ENCODE peak calls at places on chromosomes 13 and 19, in seven cellular contexts. Q is neural progenitor cell; P is cardiac muscle cell; B is CD4-positive, alpha-beta T cell; I is breast epithelium; G is hepatocyte; J is activated B cell treated with CpG ODN at 0.5 μM for 24 hours. V is an unnamed sample.

GRCh38 chr13:51475727-51476521 is 23.1 kb upstream of the INTS6 start:
- DNase-seq in Q (no peak), P (no peak), B (no peak), I (no peak), G (no peak), J (no peak), V (no peak)

GRCh38 chr13:26923824-26924605 is 163.4 kb upstream of the GPR12 start:
- DNase-seq in Q (no peak), P (peak), B (no peak), I (no peak), G (peak), J (no peak), V (no peak)

GRCh38 chr19:43697295-43697694 is 18.6 kb upstream of the IRGC start:
- DNase-seq in Q (no peak), P (no peak), B (no peak), I (no peak), G (no peak), J (no peak), V (no peak)

GRCh38 chr13:22194106-22194810 is 523.4 kb downstream of the FGF9 start:
- DNase-seq in Q (no peak), P (no peak), B (no peak), I (no peak), G (no peak), J (no peak), V (no peak)

GRCh38 chr13:33349996-33350826 is 64.7 kb upstream of the STARD13 start:
- DNase-seq in Q (peak), P (peak), B (no peak), I (no peak), G (peak), J (no peak), V (no peak)

GRCh38 chr13:102598061-102598460 is 1.3 kb downstream of the TPP2 start:
- DNase-seq in Q (no peak), P (no peak), B (no peak), I (no peak), G (no peak), J (no peak), V (no peak)

GRCh38 chr13:30904043-30904442 is 2.0 kb upstream of the MEDAG start:
- DNase-seq in Q (no peak), P (no peak), B (no peak), I (no peak), G (no peak), J (no peak), V (no peak)

GRCh38 chr13:27578121-27579030 is 42.0 kb downstream of the LNX2 start:
- DNase-seq in Q (no peak), P (no peak), B (no peak), I (no peak), G (no peak), J (no peak), V (no peak)

GRCh38 chr19:15195381-15195964 is 5.3 kb downstream of the NOTCH3 start:
- DNase-seq in Q (peak), P (peak), B (no peak), I (peak), G (peak), J (no peak), V (no peak)

GRCh38 chr19:51311388-51312257 is at the start of gene IGLON5:
- DNase-seq in Q (peak), P (peak), B (no peak), I (no peak), G (peak), J (no peak), V (no peak)

GRCh38 chr19:14413355-14413754 is 5.8 kb downstream of the DDX39A start:
- DNase-seq in Q (no peak), P (no peak), B (no peak), I (no peak), G (no peak), J (no peak), V (no peak)

GRCh38 chr13:93847162-93847561 is 620.6 kb downstream of the GPC6 start:
- DNase-seq in Q (no peak), P (no peak), B (no peak), I (no peak), G (peak), J (no peak), V (no peak)

GRCh38 chr19:1814391-1814790 is 2.3 kb upstream of the ATP8B3 start:
- DNase-seq in Q (no peak), P (no peak), B (no peak), I (no peak), G (no peak), J (no peak), V (no peak)

GRCh38 chr19:50969413-50969760 is at the start of gene KLK6:
- DNase-seq in Q (no peak), P (no peak), B (no peak), I (peak), G (peak), J (no peak), V (no peak)

GRCh38 chr13:25977216-25977615 is 74.6 kb downstream of the SHISA2 start:
- DNase-seq in Q (peak), P (peak), B (no peak), I (no peak), G (no peak), J (no peak), V (no peak)

GRCh38 chr19:1279782-1280341 is 4.5 kb downstream of the FAM174C start:
- DNase-seq in Q (peak), P (peak), B (peak), I (peak), G (peak), J (peak), V (peak)

GRCh38 chr13:98576963-98577822 is at the start of gene STK24:
- DNase-seq in Q (peak), P (peak), B (peak), I (peak), G (peak), J (peak), V (peak)

GRCh38 chr13:41767801-41768200 is 193.1 kb downstream of the VWA8 start:
- DNase-seq in Q (no peak), P (peak), B (no peak), I (no peak), G (no peak), J (no peak), V (no peak)

GRCh38 chr13:44710576-44710975 is 134.4 kb upstream of the TSC22D1 start:
- DNase-seq in Q (no peak), P (no peak), B (no peak), I (no peak), G (no peak), J (no peak), V (no peak)

GRCh38 chr13:44844786-44845185 is 144.5 kb downstream of the NUFIP1 start:
- DNase-seq in Q (no peak), P (no peak), B (no peak), I (no peak), G (no peak), J (no peak), V (no peak)

GRCh38 chr19:46620716-46621115 is 4.2 kb downstream of the PTGIR start:
- DNase-seq in Q (no peak), P (no peak), B (no peak), I (no peak), G (no peak), J (no peak), V (no peak)

GRCh38 chr13:30526612-30527217 is 61.0 kb upstream of the HMGB1 start:
- DNase-seq in Q (peak), P (peak), B (no peak), I (no peak), G (peak), J (no peak), V (no peak)

GRCh38 chr19:1811472-1811894 is 593 bp downstream of the ATP8B3 start:
- DNase-seq in Q (no peak), P (peak), B (peak), I (peak), G (peak), J (no peak), V (peak)

GRCh38 chr19:30281903-30282302 is 90.3 kb upstream of the ZNF536 start:
- DNase-seq in Q (no peak), P (no peak), B (no peak), I (no peak), G (no peak), J (no peak), V (no peak)

GRCh38 chr13:37406031-37406430 is 192.5 kb downstream of the POSTN start:
- DNase-seq in Q (no peak), P (no peak), B (no peak), I (no peak), G (no peak), J (no peak), V (no peak)

GRCh38 chr13:93098972-93099371 is 127.6 kb upstream of the GPC6 start:
- DNase-seq in Q (no peak), P (no peak), B (no peak), I (no peak), G (peak), J (no peak), V (no peak)

GRCh38 chr13:101728615-101729014 is 276.1 kb downstream of the ITGBL1 start:
- DNase-seq in Q (no peak), P (no peak), B (no peak), I (no peak), G (no peak), J (no peak), V (no peak)

GRCh38 chr13:75417647-75418046 is 64.3 kb downstream of the TBC1D4 start:
- DNase-seq in Q (no peak), P (no peak), B (no peak), I (no peak), G (no peak), J (no peak), V (no peak)

GRCh38 chr13:34926513-34926912 is 15.6 kb upstream of the NBEA start:
- DNase-seq in Q (peak), P (peak), B (no peak), I (no peak), G (peak), J (no peak), V (no peak)

GRCh38 chr19:5358173-5358800 is 17.7 kb upstream of the PTPRS start:
- DNase-seq in Q (peak), P (peak), B (no peak), I (no peak), G (no peak), J (no peak), V (no peak)

GRCh38 chr19:47158879-47159509 is 28.4 kb downstream of the SAE1 start:
- DNase-seq in Q (no peak), P (no peak), B (peak), I (no peak), G (no peak), J (no peak), V (no peak)

GRCh38 chr19:35484637-35485036 is 5.6 kb downstream of the KRTDAP start:
- DNase-seq in Q (no peak), P (no peak), B (no peak), I (no peak), G (no peak), J (peak), V (peak)

GRCh38 chr19:33444993-33445751 is 71.7 kb downstream of the CEBPG start:
- DNase-seq in Q (no peak), P (no peak), B (no peak), I (no peak), G (no peak), J (no peak), V (no peak)

GRCh38 chr13:113393226-113393571 is 29.3 kb upstream of the GRTP1 start:
- DNase-seq in Q (no peak), P (no peak), B (no peak), I (no peak), G (no peak), J (no peak), V (peak)

GRCh38 chr19:32816555-32817099 is 52.9 kb downstream of the SLC7A9 start:
- DNase-seq in Q (no peak), P (no peak), B (no peak), I (no peak), G (no peak), J (no peak), V (no peak)

GRCh38 chr19:3881272-3882040 is 971 bp downstream of the ATCAY start:
- DNase-seq in Q (peak), P (no peak), B (no peak), I (no peak), G (no peak), J (no peak), V (no peak)

GRCh38 chr13:74573654-74574053 is 439.4 kb upstream of the KLF12 start:
- DNase-seq in Q (peak), P (peak), B (no peak), I (no peak), G (no peak), J (no peak), V (no peak)

GRCh38 chr13:36758345-36758744 is 60.7 kb upstream of the RFXAP start:
- DNase-seq in Q (no peak), P (peak), B (no peak), I (no peak), G (no peak), J (no peak), V (no peak)

GRCh38 chr13:98537740-98538139 is 39.2 kb downstream of the STK24 start:
- DNase-seq in Q (no peak), P (no peak), B (no peak), I (no peak), G (no peak), J (no peak), V (no peak)

GRCh38 chr13:56393549-56393948 is 747.2 kb upstream of the PRR20A start:
- DNase-seq in Q (no peak), P (no peak), B (no peak), I (no peak), G (no peak), J (no peak), V (no peak)

GRCh38 chr13:112392719-112393118 is 16.6 kb downstream of the SPACA7 start:
- DNase-seq in Q (no peak), P (no peak), B (no peak), I (no peak), G (no peak), J (no peak), V (no peak)
- TF ChIP-seq CTCF in Q (peak), P (no peak), B (no peak), I (no peak), G (no peak), J (no peak), V (peak)

DNA sequence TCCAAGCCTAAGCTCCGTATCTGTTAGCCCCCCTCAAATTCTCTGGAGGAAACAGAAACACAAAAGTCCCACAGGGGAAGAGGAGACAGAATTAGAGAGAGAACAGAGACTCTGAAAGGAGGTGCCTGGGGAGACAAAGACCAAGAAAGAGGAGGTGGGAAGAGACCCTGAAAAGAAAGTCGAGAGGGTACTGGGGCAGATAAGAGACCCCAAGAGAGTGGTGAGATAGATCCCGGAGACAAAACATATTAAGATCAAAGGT is 919 bp upstream of the GRWD1 start:
- DNase-seq in Q (no peak), P (no peak), B (no peak), I (no peak), G (no peak), J (no peak), V (no peak)
- TF ChIP-seq CTCF in Q (no peak), P (no peak), B (no peak), I (no peak), G (no peak), J (no peak), V (no peak)

GRCh38 chr19:8363803-8364771 is at the start of gene ANGPTL4:
- DNase-seq in Q (peak), P (peak), B (peak), I (peak), G (peak), J (no peak), V (no peak)
- TF ChIP-seq CTCF in Q (peak), P (peak), B (no peak), I (peak), G (no peak), J (no peak), V (no peak)

GRCh38 chr19:11596156-11596555 is 1.1 kb upstream of the ZNF627 start:
- DNase-seq in Q (no peak), P (no peak), B (no peak), I (no peak), G (no peak), J (no peak), V (no peak)

GRCh38 chr19:11598103-11598483 is 810 bp downstream of the ZNF627 start:
- DNase-seq in Q (no peak), P (no peak), B (no peak), I (no peak), G (no peak), J (no peak), V (no peak)

GRCh38 chr19:11594084-11594483 is 3.2 kb upstream of the ZNF627 start:
- DNase-seq in Q (no peak), P (no peak), B (no peak), I (no peak), G (no peak), J (no peak), V (no peak)

GRCh38 chr19:11598746-11599145 is 1.5 kb downstream of the ZNF627 start:
- DNase-seq in Q (no peak), P (no peak), B (no peak), I (no peak), G (no peak), J (no peak), V (no peak)

DNA sequence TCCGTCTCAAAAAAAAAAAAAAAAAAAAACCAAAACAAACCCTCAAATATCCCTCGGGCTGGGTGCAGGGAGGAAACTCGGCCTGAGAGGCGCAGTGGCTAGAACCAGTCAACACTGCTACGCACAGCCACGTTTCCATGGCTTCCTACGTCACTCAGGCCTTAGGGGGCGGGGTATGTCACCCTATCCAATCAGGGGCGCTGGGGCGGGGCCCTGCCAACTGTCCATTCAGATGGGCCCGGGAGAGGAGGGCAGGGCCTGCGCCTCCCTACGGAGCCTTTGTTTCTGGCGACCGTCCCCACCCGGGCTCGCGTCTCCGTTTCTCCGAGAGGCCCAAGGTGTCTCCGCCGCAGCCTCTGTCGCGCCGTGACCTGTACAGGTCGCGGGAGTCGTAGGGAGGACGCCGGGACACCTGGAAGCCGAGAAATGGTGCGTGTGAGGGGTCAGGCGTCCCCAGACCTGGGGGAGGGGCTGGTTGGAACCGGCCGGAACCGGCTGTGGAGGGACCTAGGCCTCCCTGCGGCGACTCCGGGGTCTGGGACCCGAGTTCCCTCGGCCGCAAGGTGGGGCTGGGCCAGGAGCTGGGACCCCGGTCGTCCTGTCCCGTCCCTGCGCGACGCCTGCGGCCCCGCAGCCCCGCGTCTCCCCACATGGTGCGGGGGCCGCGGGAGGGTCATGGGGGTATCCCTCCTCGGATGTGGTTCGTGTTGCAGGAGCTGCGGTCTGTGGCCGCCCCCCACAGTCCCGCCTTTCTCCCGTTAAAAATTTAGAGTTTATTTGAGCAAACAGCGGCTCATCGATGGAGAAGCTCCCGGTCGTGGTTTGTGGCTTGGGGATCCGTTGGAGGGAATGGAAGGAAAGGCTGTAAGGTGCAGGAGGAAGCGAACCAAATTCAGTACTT is at the start of gene ZNF627:
- DNase-seq in Q (peak), P (peak), B (peak), I (peak), G (peak), J (peak), V (peak)
- TF ChIP-seq CTCF in Q (peak), P (peak), B (no peak), I (peak), G (peak), J (no peak), V (no peak)

GRCh38 chr19:18475762-18476331 is 37.9 kb upstream of the ISYNA1 start:
- DNase-seq in Q (no peak), P (no peak), B (no peak), I (no peak), G (no peak), J (no peak), V (no peak)
- TF ChIP-seq CTCF in Q (no peak), P (no peak), B (no peak), I (no peak), G (no peak), J (no peak), V (no peak)

GRCh38 chr19:12610540-12611360 is at the start of the genes ZNF490 and ZNF791:
- DNase-seq in Q (peak), P (peak), B (peak), I (peak), G (peak), J (peak), V (peak)
- TF ChIP-seq CTCF in Q (peak), P (peak), B (no peak), I (no peak), G (peak), J (no peak), V (peak)

GRCh38 chr19:17910776-17911360 is 21.9 kb upstream of the CCDC124 start:
- DNase-seq in Q (no peak), P (no peak), B (no peak), I (no peak), G (no peak), J (no peak), V (no peak)

GRCh38 chr19:17902701-17903100 is 30.1 kb upstream of the CCDC124 start:
- DNase-seq in Q (no peak), P (no peak), B (no peak), I (no peak), G (no peak), J (no peak), V (no peak)

GRCh38 chr19:17909017-17909732 is 23.6 kb upstream of the CCDC124 start:
- DNase-seq in Q (peak), P (no peak), B (no peak), I (no peak), G (no peak), J (no peak), V (no peak)

DNA sequence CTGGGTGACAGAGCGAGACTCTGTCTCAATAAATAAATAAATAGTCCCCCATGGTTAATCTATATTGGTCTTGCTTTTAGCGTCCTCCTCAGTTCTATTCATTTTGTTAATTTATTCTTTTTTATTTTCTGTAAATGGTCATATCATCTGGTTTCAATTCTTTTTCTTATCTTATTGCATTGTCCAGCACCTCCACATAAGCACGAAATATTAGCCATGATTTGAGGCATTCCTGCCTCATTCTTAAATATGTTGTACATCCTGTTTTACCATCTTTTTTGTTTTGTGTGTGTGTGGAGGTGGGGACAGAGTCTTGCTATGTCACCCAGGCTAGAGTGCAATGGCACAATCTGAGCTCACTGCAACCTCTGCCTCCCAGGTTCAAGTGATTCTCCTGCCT is 24.6 kb upstream of the CCDC124 start:
- DNase-seq in Q (no peak), P (no peak), B (no peak), I (no peak), G (no peak), J (no peak), V (no peak)
- TF ChIP-seq CTCF in Q (no peak), P (no peak), B (no peak), I (no peak), G (no peak), J (no peak), V (no peak)

DNA sequence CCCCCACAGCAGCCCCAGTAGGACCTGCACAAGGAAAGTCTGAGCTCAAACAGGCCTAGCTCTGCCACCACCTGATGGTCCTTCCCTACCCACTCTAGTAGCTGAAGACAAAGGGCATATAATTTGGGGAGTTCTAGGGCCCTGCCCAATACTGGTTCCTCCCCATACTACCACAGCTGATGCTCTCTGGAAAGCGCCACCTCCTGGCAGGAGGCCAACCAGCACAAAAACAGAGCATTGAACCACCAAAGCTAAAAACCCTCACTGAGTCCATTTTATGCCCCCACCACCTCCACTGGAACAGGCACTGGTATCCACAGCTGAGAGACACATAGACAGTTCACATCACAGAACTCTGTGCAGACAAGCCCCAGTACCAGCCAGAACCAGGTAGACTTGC is 1276.8 kb downstream of the OLFM4 start:
- DNase-seq in Q (no peak), P (no peak), B (no peak), I (no peak), G (no peak), J (no peak), V (no peak)
- TF ChIP-seq CTCF in Q (peak), P (no peak), B (no peak), I (no peak), G (no peak), J (no peak), V (peak)

V was measured in OCI-LY7.